ENCODE peak calls at places on chromosomes 7 and 10, in seven cellular contexts. K is CD4-positive, alpha-beta T cell; Z is OCI-LY7; H is keratinocyte; N is mammary epithelial cell; W is heart left ventricle; L is SJCRH30. Y is an unnamed sample. For H3K9me3, the result is how much of the 10 kb centered on the place peaks cover.

GRCh38 chr7:74379938-74380337 is 73.8 kb upstream of the GTF2IRD1 start:
- DNase-seq in K (no peak), N (no peak), W (no peak), Z (no peak), L (no peak), H (no peak), Y (peak)

GRCh38 chr7:142557971-142558582 is 191.2 kb upstream of the PRSS1 start:
- DNase-seq in Z (peak), W (no peak), H (peak), K (peak), L (peak), N (peak), Y (peak)

GRCh38 chr10:26540601-26541000 is 102.5 kb downstream of the APBB1IP start:
- DNase-seq in L (no peak), K (no peak), W (no peak), Z (peak), H (no peak), N (no peak), Y (no peak)

GRCh38 chr10:78905015-78905939 is 163.5 kb upstream of the ZMIZ1 start:
- DNase-seq in Z (no peak), K (no peak), H (no peak), N (no peak), L (no peak), W (no peak), Y (no peak)

GRCh38 chr10:8811201-8811600 is 756.7 kb downstream of the GATA3 start:
- DNase-seq in K (no peak), N (peak), L (no peak), H (no peak), W (no peak), Z (no peak), Y (no peak)

GRCh38 chr10:75136346-75136745 is 24.9 kb downstream of the SAMD8 start:
- DNase-seq in N (no peak), L (no peak), W (no peak), H (no peak), K (no peak), Z (no peak), Y (no peak)

GRCh38 chr10:124112891-124113580 is 19.6 kb upstream of the CHST15 start:
- DNase-seq in K (no peak), H (no peak), L (no peak), W (no peak), Z (no peak), N (no peak), Y (no peak)

GRCh38 chr10:73802276-73802991 is 9.0 kb downstream of the NDST2 start:
- DNase-seq in Z (no peak), W (no peak), N (no peak), H (no peak), K (no peak), L (no peak), Y (no peak)

GRCh38 chr7:45980181-45980905 is 59.3 kb upstream of the IGFBP3 start:
- DNase-seq in W (no peak), H (no peak), L (no peak), K (no peak), Z (no peak), N (no peak), Y (no peak)

GRCh38 chr10:51602326-51602725 is 97.1 kb downstream of the CSTF2T start:
- DNase-seq in L (no peak), W (no peak), K (no peak), Z (no peak), H (no peak), N (no peak), Y (no peak)

GRCh38 chr10:4070921-4071320 is 285.9 kb upstream of the KLF6 start:
- DNase-seq in K (no peak), L (no peak), H (no peak), W (no peak), Z (no peak), N (no peak), Y (no peak)

GRCh38 chr10:67277402-67277801 is 351.6 kb downstream of the LRRTM3 start:
- DNase-seq in K (no peak), W (no peak), L (no peak), N (no peak), Z (no peak), H (no peak), Y (no peak)

GRCh38 chr10:108424656-108425055 is 1260.2 kb upstream of the SORCS1 start:
- DNase-seq in W (no peak), Z (no peak), N (peak), H (no peak), L (no peak), K (no peak), Y (no peak)

GRCh38 chr7:27172823-27173411 is 1.2 kb downstream of the HOXA10 start:
- DNase-seq in N (no peak), L (peak), W (peak), K (no peak), H (no peak), Z (no peak), Y (no peak)

GRCh38 chr7:26675143-26675887 is 189.1 kb downstream of the SKAP2 start:
- DNase-seq in W (no peak), Z (no peak), K (no peak), H (no peak), N (peak), L (no peak), Y (no peak)

GRCh38 chr10:65684896-65685295 is 1240.9 kb upstream of the LRRTM3 start:
- DNase-seq in N (no peak), L (no peak), K (no peak), Z (no peak), H (no peak), W (no peak), Y (no peak)

GRCh38 chr7:47866120-47866519 is 82.1 kb downstream of the PKD1L1 start:
- DNase-seq in W (no peak), L (no peak), K (no peak), N (no peak), Z (no peak), H (no peak), Y (no peak)

GRCh38 chr10:120948889-120949382 is 97.8 kb downstream of the WDR11 start:
- DNase-seq in K (peak), N (peak), W (peak), Z (peak), H (no peak), L (no peak), Y (peak)

GRCh38 chr7:128164061-128164954 is 76.8 kb upstream of the LEP start:
- DNase-seq in Z (no peak), W (no peak), N (peak), K (no peak), L (no peak), H (peak), Y (no peak)

GRCh38 chr7:35993663-35994622 is 159.1 kb upstream of the EEPD1 start:
- DNase-seq in W (no peak), N (peak), K (no peak), Z (no peak), L (no peak), H (peak), Y (no peak)

GRCh38 chr10:78742730-78743615 is 325.8 kb upstream of the ZMIZ1 start:
- DNase-seq in W (no peak), H (no peak), N (no peak), L (peak), Z (peak), K (no peak), Y (peak)

GRCh38 chr7:6409991-6410693 is 37.6 kb downstream of the DAGLB start:
- DNase-seq in K (no peak), H (no peak), L (no peak), W (no peak), N (no peak), Z (no peak), Y (no peak)

GRCh38 chr10:89929282-89930026 is 228.1 kb downstream of the KIF20B start:
- DNase-seq in Z (no peak), N (no peak), L (no peak), H (no peak), K (no peak), W (no peak), Y (no peak)

GRCh38 chr7:114653391-114654088 is 238.9 kb downstream of the FOXP2 start:
- DNase-seq in H (no peak), L (peak), N (no peak), W (no peak), Z (no peak), K (no peak), Y (no peak)

GRCh38 chr7:140176271-140176701 is 497 bp downstream of the KDM7A start:
- DNase-seq in N (no peak), Z (peak), K (no peak), H (no peak), W (peak), L (peak), Y (no peak)

GRCh38 chr10:46273506-46274477 is 13.0 kb upstream of the ANTXRL start:
- DNase-seq in L (no peak), K (no peak), H (no peak), N (no peak), Z (no peak), W (no peak), Y (no peak)

GRCh38 chr7:155683098-155683497 is 38.6 kb downstream of the RBM33 start:
- DNase-seq in Z (no peak), K (no peak), N (no peak), W (no peak), L (no peak), H (no peak), Y (no peak)

GRCh38 chr7:155682484-155682883 is 38.0 kb downstream of the RBM33 start:
- DNase-seq in L (no peak), H (no peak), Z (no peak), N (no peak), K (no peak), W (no peak), Y (no peak)

GRCh38 chr7:155680864-155681263 is 36.4 kb downstream of the RBM33 start:
- DNase-seq in W (no peak), Z (no peak), H (no peak), L (no peak), N (no peak), K (no peak), Y (no peak)

GRCh38 chr7:155680124-155680523 is 35.7 kb downstream of the RBM33 start:
- DNase-seq in N (no peak), K (no peak), L (no peak), H (no peak), Z (no peak), W (no peak), Y (no peak)

GRCh38 chr7:155681663-155682062 is 37.2 kb downstream of the RBM33 start:
- DNase-seq in N (no peak), L (no peak), Z (no peak), H (no peak), W (no peak), K (no peak), Y (no peak)
- H3K9me3 ChIP-seq in N (under half), L (under half), Z (under half), H (under half), W (under half), K (under half), Y (under half)

GRCh38 chr10:100482834-100483185 is 20.0 kb downstream of the WNT8B start:
- DNase-seq in K (no peak), H (no peak), L (no peak), W (no peak), Z (no peak), N (no peak), Y (no peak)
- H3K27ac ChIP-seq in K (no peak), H (no peak), L (no peak), W (no peak), Z (no peak), N (no peak), Y (peak)

GRCh38 chr7:158442260-158442659 is 145.4 kb downstream of the PTPRN2 start:
- DNase-seq in L (peak), K (no peak), H (no peak), N (no peak), Z (peak), W (no peak), Y (no peak)

GRCh38 chr7:158444501-158445420 is 142.9 kb downstream of the PTPRN2 start:
- DNase-seq in L (no peak), K (no peak), H (no peak), N (no peak), W (no peak), Z (no peak), Y (no peak)

GRCh38 chr7:158443688-158444483 is 143.7 kb downstream of the PTPRN2 start:
- DNase-seq in Z (no peak), W (no peak), N (no peak), L (no peak), K (no peak), H (no peak), Y (no peak)

GRCh38 chr7:158443014-158443687 is 144.5 kb downstream of the PTPRN2 start:
- DNase-seq in W (no peak), L (no peak), Z (no peak), H (no peak), N (no peak), K (no peak), Y (no peak)

DNA sequence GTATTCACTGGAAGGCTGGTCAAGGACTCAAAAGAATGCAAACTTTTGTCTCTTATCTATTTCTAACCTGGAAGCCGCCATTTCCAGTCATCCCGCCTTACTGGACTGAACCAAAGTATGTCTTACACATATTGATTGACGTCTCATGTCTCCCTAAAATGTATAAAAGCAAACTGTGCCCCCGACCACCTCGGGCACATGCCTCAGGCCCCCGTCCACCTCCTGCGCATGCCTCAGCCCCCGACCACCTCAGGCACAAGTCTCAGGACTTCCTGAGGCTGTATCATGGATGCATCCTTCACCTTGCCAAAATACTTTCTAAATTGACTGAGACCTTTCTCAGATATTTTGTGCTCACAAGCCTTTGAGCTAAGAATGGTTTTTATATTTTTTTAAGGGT is 148.6 kb downstream of the PTPRN2 start:
- DNase-seq in Z (no peak), H (no peak), N (no peak), W (no peak), L (no peak), K (no peak), Y (no peak)
- H3K9me3 ChIP-seq in Z (under half), H (under half), N (under half), W (under half), L (under half), K (under half), Y (under half)

GRCh38 chr7:104982773-104983619 is 31.0 kb upstream of the KMT2E start:
- DNase-seq in L (peak), N (no peak), Z (peak), H (no peak), W (no peak), K (no peak), Y (no peak)

GRCh38 chr7:104980440-104980839 is 33.6 kb upstream of the KMT2E start:
- DNase-seq in Z (no peak), W (no peak), L (no peak), K (no peak), N (no peak), H (no peak), Y (no peak)

GRCh38 chr7:104980969-104981670 is 32.9 kb upstream of the KMT2E start:
- DNase-seq in H (no peak), W (no peak), K (no peak), N (peak), L (peak), Z (peak), Y (no peak)

GRCh38 chr7:104982308-104982755 is 31.7 kb upstream of the KMT2E start:
- DNase-seq in H (no peak), N (peak), K (no peak), Z (no peak), L (peak), W (no peak), Y (no peak)

DNA sequence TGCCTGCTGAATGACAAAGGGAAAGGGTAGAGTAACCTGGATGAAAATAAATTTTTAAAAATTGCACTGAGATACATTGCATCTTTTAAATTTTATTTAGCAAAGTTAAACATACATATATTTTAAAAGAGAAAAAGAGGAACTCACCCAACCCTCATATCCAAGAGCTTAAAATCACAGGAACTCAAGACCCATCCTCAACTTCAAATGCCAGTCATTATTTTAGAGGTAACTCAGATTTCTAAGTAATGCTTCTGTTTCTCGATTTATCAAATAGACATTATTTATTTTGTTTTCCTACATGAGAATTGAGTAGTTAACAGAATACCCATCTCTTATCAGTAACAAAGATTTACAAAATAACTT is 32.4 kb upstream of the KMT2E start:
- DNase-seq in Z (no peak), K (no peak), W (no peak), H (no peak), N (no peak), L (no peak), Y (no peak)
- H3K27ac ChIP-seq in Z (peak), K (no peak), W (peak), H (peak), N (peak), L (no peak), Y (no peak)

DNA sequence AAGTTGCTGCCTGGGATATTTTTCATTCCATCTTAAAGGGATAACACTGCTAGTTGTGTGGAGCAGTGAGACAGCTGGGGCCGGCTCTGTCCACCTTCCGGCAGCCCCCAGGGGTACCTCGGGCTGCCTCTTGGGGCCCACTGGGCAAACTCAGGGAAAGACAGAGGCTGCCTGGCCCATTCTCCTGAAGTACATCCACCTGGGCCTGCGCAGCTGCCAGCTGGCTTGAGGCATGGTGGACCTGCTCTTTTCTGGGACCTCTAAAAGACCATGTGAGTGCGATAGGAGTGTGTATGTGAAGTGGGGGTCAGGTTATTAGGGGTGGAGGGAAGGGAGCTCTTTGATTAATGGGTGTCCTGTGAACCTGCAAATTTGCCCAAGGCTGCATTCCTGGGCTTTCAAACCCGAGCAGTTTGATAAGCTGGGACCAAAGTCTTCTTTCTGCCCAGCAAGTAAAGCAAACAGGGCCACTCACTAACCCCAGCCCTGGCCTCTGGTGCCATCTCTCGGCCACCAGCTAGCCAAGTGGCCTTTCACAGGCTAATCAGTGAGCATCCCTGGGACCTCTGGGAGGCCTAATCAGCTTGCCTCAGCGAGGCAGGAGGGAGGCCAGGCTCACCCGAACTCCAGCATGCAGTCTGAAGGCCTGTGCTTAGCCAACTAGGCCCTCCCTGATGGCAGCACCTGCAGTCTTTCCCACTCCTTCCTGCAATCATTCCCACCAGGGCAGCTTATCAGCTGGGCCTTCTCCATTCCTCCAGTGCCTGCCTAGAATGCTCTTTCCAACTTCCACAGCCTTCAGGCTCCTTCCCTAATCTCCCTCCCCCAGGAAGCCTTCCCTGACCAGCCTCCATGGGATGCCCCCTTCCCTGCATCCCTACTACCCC is 954.7 kb upstream of the ZNF722 start:
- DNase-seq in L (no peak), K (no peak), W (no peak), N (no peak), Z (no peak), H (no peak), Y (no peak)
- H3K9me3 ChIP-seq in L (under half), K (under half), W (under half), N (under half), Z (under half), H (under half), Y (under half)

GRCh38 chr7:3106353-3106752 is 62.7 kb upstream of the CARD11 start:
- DNase-seq in N (no peak), K (no peak), H (no peak), L (no peak), Z (no peak), W (no peak), Y (peak)

GRCh38 chr7:3103614-3104399 is 60.1 kb upstream of the CARD11 start:
- DNase-seq in K (no peak), N (no peak), Z (no peak), L (no peak), H (no peak), W (no peak), Y (no peak)

GRCh38 chr7:3107228-3107763 is 63.6 kb upstream of the CARD11 start:
- DNase-seq in N (no peak), L (no peak), W (no peak), Z (no peak), K (no peak), H (no peak), Y (no peak)

GRCh38 chr7:3107889-3108570 is 64.4 kb upstream of the CARD11 start:
- DNase-seq in N (peak), K (no peak), H (no peak), Z (no peak), L (no peak), W (no peak), Y (no peak)

DNA sequence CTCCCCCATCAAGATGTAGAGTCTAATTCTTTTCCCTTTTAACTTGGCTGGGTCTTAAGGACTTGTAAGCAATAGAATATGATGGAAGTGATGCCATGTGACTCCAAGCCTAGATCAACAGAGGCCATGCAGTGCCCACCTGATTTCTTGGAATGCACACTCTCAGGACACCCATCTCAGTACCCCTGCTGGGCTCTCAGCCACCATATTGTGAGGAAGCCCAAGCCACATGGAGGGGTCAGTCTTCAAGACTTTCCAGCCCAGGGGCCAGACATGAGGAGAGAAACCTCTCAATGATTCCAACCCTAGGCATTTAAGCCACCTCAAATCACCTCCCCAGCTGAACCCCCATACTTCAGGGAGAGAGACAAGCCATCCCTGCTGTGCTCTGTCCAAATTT is 62.2 kb upstream of the CARD11 start:
- DNase-seq in K (no peak), N (no peak), W (no peak), Z (no peak), H (no peak), L (no peak), Y (no peak)
- H3K27ac ChIP-seq in K (no peak), N (no peak), W (no peak), Z (no peak), H (no peak), L (no peak), Y (no peak)

DNA sequence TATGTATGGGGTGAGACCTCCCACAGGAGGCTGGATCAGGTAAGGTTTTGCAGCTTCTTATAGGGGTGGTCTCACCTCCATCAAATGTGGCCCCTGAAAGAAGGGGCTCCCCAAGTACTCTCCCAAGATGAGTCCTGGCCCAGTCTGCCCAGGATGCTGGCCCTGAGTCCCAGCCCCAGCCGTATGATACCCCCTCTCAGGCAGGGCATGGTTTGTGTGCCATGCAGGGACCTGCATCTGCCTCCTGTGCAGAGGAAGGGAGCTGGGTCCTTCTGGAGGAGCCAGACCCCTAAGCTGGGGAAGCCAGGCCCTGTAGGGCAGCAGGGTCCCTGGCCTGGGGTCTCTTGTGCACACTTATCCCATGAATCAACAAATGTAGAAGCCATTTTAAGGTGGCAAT is 35.1 kb upstream of the ZNF716 start:
- DNase-seq in N (no peak), H (no peak), K (no peak), L (no peak), W (no peak), Z (no peak), Y (no peak)
- H3K9me3 ChIP-seq in N (under half), H (under half), K (under half), L (under half), W (under half), Z (under half), Y (under half)